ENCODE peak calls at places on chromosomes 1 and 21, in six cellular contexts. K is HL-60, Z is K562, P is A549, D is GM23338, L is HCT116. A is an unnamed sample.

GRCh38 chr1:48936436-48936835 is 159.7 kb upstream of the BEND5 start:
- DNase-seq in P (no peak), Z (no peak), L (no peak), D (no peak), K (no peak), A (no peak)

GRCh38 chr1:10380594-10381275 is 18.1 kb upstream of the PGD start:
- DNase-seq in D (no peak), K (no peak), Z (no peak), P (peak), L (no peak), A (no peak)

GRCh38 chr1:40383095-40383487 is 9.6 kb downstream of the SMAP2 start:
- DNase-seq in L (no peak), K (no peak), D (peak), Z (peak), P (no peak), A (peak)

GRCh38 chr1:2224170-2224584 is 3.9 kb upstream of the SKI start:
- DNase-seq in K (no peak), P (no peak), Z (no peak), D (no peak), L (no peak), A (no peak)

GRCh38 chr1:63807063-63807462 is 33.2 kb downstream of the ROR1 start:
- DNase-seq in P (no peak), L (no peak), Z (no peak), D (no peak), K (no peak), A (no peak)

GRCh38 chr1:114153621-114154145 is at the start of gene SYT6:
- DNase-seq in L (no peak), K (no peak), D (peak), P (no peak), Z (no peak), A (no peak)

GRCh38 chr1:29626066-29626465 is 389.7 kb downstream of the PTPRU start:
- DNase-seq in P (no peak), L (no peak), K (no peak), D (no peak), Z (no peak), A (no peak)

GRCh38 chr1:200372095-200372884 is 37.5 kb downstream of the ZNF281 start:
- DNase-seq in P (peak), K (no peak), Z (no peak), D (peak), L (peak), A (peak)

GRCh38 chr21:33971492-33972013 is 55.9 kb upstream of the ATP5PO start:
- DNase-seq in K (no peak), Z (no peak), D (peak), P (no peak), L (no peak), A (peak)

GRCh38 chr1:181152892-181153633 is 64.6 kb downstream of the IER5 start:
- DNase-seq in L (no peak), Z (peak), D (peak), K (peak), P (no peak), A (no peak)

GRCh38 chr1:33683913-33684312 is 180.0 kb upstream of the HMGB4 start:
- DNase-seq in P (no peak), D (no peak), K (no peak), Z (no peak), L (no peak), A (no peak)

GRCh38 chr1:169563019-169563615 is 23.2 kb downstream of the F5 start:
- DNase-seq in D (no peak), P (no peak), Z (no peak), K (no peak), L (no peak), A (no peak)

GRCh38 chr1:150061632-150062101 is 5.9 kb upstream of the VPS45 start:
- DNase-seq in K (no peak), L (peak), D (no peak), P (no peak), Z (no peak), A (no peak)

GRCh38 chr1:181101581-181102226 is 13.2 kb downstream of the IER5 start:
- DNase-seq in P (no peak), Z (peak), K (no peak), D (peak), L (no peak), A (no peak)

GRCh38 chr1:116329524-116330341 is 43.3 kb upstream of the ATP1A1 start:
- DNase-seq in P (no peak), L (no peak), Z (no peak), K (no peak), D (no peak), A (no peak)

GRCh38 chr1:226629210-226629895 is 80.8 kb downstream of the STUM start:
- DNase-seq in K (no peak), L (no peak), D (no peak), Z (no peak), P (no peak), A (no peak)

GRCh38 chr1:70465911-70466310 is 54.8 kb downstream of the CTH start:
- DNase-seq in K (no peak), D (no peak), P (no peak), L (no peak), Z (no peak), A (no peak)

GRCh38 chr1:204070895-204071294 is 2.0 kb upstream of the SOX13 start:
- DNase-seq in D (no peak), Z (no peak), L (no peak), P (no peak), K (no peak), A (no peak)

GRCh38 chr21:30710499-30710898 is 8.1 kb downstream of the KRTAP21-3 start:
- DNase-seq in P (no peak), D (no peak), L (no peak), Z (no peak), K (no peak), A (no peak)

GRCh38 chr21:44910229-44911065 is 10.3 kb downstream of the ITGB2 start:
- DNase-seq in D (no peak), L (no peak), K (no peak), Z (no peak), P (no peak), A (no peak)

GRCh38 chr1:213560226-213560625 is 427.5 kb upstream of the PROX1 start:
- DNase-seq in L (no peak), K (no peak), Z (no peak), D (no peak), P (no peak), A (no peak)

GRCh38 chr1:185288435-185288834 is 28.6 kb downstream of the IVNS1ABP start:
- DNase-seq in P (no peak), D (no peak), K (no peak), Z (peak), L (no peak), A (no peak)

GRCh38 chr1:185289880-185290279 is 27.2 kb downstream of the IVNS1ABP start:
- DNase-seq in P (no peak), L (no peak), K (no peak), Z (no peak), D (no peak), A (no peak)

GRCh38 chr1:185292237-185292636 is 24.8 kb downstream of the IVNS1ABP start:
- DNase-seq in D (no peak), L (no peak), K (peak), Z (no peak), P (no peak), A (no peak)

GRCh38 chr1:185291647-185292046 is 25.4 kb downstream of the IVNS1ABP start:
- DNase-seq in K (peak), Z (peak), D (no peak), P (no peak), L (no peak), A (no peak)

DNA sequence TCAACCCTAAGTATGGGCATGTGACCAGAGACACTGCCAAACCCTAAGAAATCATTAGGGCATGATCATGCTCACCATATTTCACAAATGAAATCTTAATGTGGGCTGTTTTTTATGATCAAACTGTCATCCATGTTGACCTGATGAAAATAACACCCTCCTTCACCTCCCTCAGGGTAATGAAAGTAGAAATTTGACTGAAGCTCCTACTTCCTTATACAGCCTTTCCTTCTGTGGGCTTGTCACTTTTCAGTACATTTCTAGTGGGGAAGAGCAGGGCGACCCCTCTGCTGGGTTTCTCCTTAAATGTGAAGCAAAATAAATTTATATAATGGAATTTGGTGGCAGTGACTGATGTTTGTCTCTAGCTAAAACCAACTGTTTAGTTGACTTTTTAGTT is 25.9 kb downstream of the IVNS1ABP start:
- DNase-seq in P (no peak), L (no peak), Z (no peak), D (no peak), K (no peak), A (no peak)
- H3K27ac ChIP-seq in P (no peak), L (no peak), Z (no peak), D (no peak), K (peak), A (no peak)

GRCh38 chr1:166036092-166036491 is 130.7 kb downstream of the FAM78B start:
- DNase-seq in K (no peak), D (no peak), L (no peak), P (no peak), Z (no peak), A (no peak)

GRCh38 chr1:166039805-166040204 is 127.0 kb downstream of the FAM78B start:
- DNase-seq in P (no peak), K (no peak), Z (no peak), D (no peak), L (no peak), A (no peak)

GRCh38 chr1:166040223-166040622 is 126.6 kb downstream of the FAM78B start:
- DNase-seq in D (peak), P (no peak), L (no peak), Z (no peak), K (no peak), A (no peak)

GRCh38 chr1:166040635-166041034 is 126.2 kb downstream of the FAM78B start:
- DNase-seq in D (no peak), K (no peak), P (no peak), Z (no peak), L (no peak), A (no peak)
- TF ChIP-seq REST in D (no peak), K (no peak), P (no peak), Z (no peak), L (no peak), A (no peak)

DNA sequence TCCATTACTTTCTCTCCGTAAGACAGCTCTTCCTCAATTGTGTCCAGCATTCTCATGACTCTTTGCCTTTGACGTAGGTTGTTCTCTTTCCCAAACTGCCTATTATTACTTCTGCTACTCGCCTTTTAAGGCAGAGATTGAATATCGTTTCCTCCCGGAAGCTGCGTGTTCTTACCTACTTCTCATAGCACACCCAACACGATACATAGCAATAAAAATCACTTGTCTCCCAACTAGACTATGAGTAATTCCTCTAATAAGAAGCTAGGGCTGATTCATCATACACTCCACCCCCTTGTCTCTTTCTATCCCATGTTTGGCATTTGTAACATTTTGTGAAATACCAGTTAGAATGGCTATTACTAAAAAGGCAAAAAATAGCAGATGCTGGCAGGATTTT is 55.8 kb upstream of the SGIP1 start:
- DNase-seq in P (peak), Z (no peak), D (no peak), L (no peak), K (no peak), A (no peak)
- H3K27ac ChIP-seq in P (peak), Z (no peak), D (no peak), L (no peak), K (no peak), A (no peak)

DNA sequence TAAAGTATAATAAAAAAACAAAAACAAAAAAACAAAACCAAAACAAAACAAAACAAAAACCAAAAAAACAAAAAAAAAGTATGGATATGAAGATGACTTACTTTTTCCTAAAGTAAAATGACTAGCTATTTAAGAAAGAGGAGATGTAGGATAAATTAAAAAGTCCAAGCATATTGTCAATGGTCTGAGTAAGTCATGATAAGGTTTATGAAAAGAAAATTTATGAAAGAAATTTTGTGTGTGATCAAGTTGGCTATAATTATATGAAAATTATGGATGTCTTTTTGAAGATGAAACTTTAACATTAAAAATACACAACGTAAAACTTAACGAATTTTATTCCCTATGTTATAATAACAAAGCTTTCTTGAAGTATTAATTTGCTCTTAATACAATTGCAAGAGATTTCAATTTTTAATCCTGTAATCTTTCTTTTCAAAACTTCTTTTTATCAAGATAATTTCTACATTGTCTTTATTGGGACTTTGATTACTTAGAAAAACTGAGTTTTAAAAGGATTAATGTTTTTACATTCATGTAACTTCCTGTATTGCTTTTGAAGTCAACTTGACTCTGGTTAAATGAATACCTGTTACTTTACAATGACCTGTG is 200.9 kb upstream of the IVNS1ABP start:
- DNase-seq in P (no peak), L (no peak), D (peak), K (no peak), Z (no peak), A (no peak)
- TF ChIP-seq REST in P (no peak), L (no peak), D (no peak), K (no peak), Z (no peak), A (no peak)

GRCh38 chr1:22854688-22855565 is 117.7 kb downstream of the LACTBL1 start:
- DNase-seq in D (no peak), Z (no peak), L (no peak), K (no peak), P (no peak), A (no peak)
- H3K27ac ChIP-seq in D (no peak), Z (no peak), L (no peak), K (no peak), P (no peak), A (no peak)

DNA sequence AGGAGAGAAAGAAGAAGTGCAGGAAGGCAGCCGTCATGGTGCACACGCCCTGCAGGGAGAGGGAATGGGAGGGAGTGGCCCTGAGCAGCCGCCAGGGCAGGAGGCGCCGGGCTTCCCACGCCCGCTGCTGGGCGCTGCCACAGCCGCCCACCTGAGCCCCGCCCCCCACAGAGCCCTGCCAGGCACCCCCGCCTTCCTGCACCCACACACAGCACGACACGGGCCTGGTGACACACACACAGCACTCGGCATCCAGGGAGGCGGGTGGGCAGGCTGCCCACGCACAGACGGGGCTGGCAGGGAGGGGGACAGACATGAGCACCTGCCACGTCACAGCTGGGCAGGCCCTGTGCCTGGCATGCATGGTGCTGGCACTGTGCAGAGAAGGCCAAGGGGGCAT is 27.5 kb downstream of the ADGRB2 start:
- DNase-seq in K (no peak), P (no peak), D (no peak), L (no peak), Z (no peak), A (no peak)
- TF ChIP-seq REST in K (no peak), P (no peak), D (no peak), L (no peak), Z (no peak), A (no peak)

GRCh38 chr1:56072310-56072709 is 507.1 kb downstream of the PLPP3 start:
- DNase-seq in D (no peak), L (no peak), K (no peak), Z (no peak), P (no peak), A (no peak)
- H3K27ac ChIP-seq in D (no peak), L (no peak), K (no peak), Z (no peak), P (no peak), A (no peak)